ENCODE peak calls at places on chromosomes 16 and 17, in six cellular contexts. X, C, N, K, Q and M are unnamed samples.
A peak's percentile ranks its signal among the peaks of the same experiment; 100 is the strongest.

GRCh38 chr16:27427538-27427937 is 25.6 kb downstream of the IL21R start:
- DNase-seq in X (no peak), C (no peak), N (no peak), K (no peak), Q (no peak), M (no peak)

GRCh38 chr17:15263206-15263579 is 1.9 kb downstream of the PMP22 start:
- DNase-seq in X (peak; percentile 97), C (no peak), N (peak; percentile 88), K (no peak), Q (no peak), M (no peak)

GRCh38 chr17:81044764-81045589 is 10.0 kb downstream of the BAIAP2 start:
- DNase-seq in X (peak; percentile 79), C (no peak), N (peak; percentile 64), K (no peak), Q (no peak), M (no peak)

GRCh38 chr16:85829751-85830445 is 30.4 kb downstream of the COX4I1 start:
- DNase-seq in X (peak; percentile 47), C (no peak), N (no peak), K (no peak), Q (no peak), M (no peak)

GRCh38 chr16:87581867-87582220 is 20.5 kb upstream of the JPH3 start:
- DNase-seq in X (peak; percentile 95), C (no peak), N (peak; percentile 89), K (no peak), Q (no peak), M (peak; percentile 50)

GRCh38 chr17:28334176-28334575 is 1.1 kb downstream of the IFT20 start:
- DNase-seq in X (no peak), C (no peak), N (no peak), K (no peak), Q (no peak), M (no peak)

GRCh38 chr16:82738699-82739098 is 111.9 kb downstream of the CDH13 start:
- DNase-seq in X (no peak), C (no peak), N (no peak), K (no peak), Q (no peak), M (no peak)

GRCh38 chr16:89908236-89908635 is 10.4 kb upstream of the MC1R start:
- DNase-seq in X (no peak), C (no peak), N (no peak), K (no peak), Q (no peak), M (no peak)

GRCh38 chr17:56939869-56940484 is 20.9 kb downstream of the COIL start:
- DNase-seq in X (no peak), C (no peak), N (no peak), K (no peak), Q (no peak), M (no peak)

GRCh38 chr17:13702266-13702665 is 100.5 kb upstream of the HS3ST3A1 start:
- DNase-seq in X (no peak), C (no peak), N (no peak), K (no peak), Q (no peak), M (no peak)

GRCh38 chr17:20206068-20206467 is 196.9 kb downstream of the SPECC1 start:
- DNase-seq in X (no peak), C (no peak), N (no peak), K (no peak), Q (no peak), M (no peak)

GRCh38 chr16:87850009-87851006 is 19.0 kb downstream of the SLC7A5 start:
- DNase-seq in X (no peak), C (peak; percentile 72), N (peak; percentile 64), K (peak; percentile 59), Q (no peak), M (no peak)

GRCh38 chr16:66486199-66486772 is 59.2 kb downstream of the BEAN1 start:
- DNase-seq in X (no peak), C (no peak), N (peak; percentile 11), K (no peak), Q (no peak), M (no peak)

GRCh38 chr17:4170639-4171280 is 27.8 kb downstream of the CYB5D2 start:
- DNase-seq in X (no peak), C (no peak), N (no peak), K (no peak), Q (no peak), M (no peak)

GRCh38 chr16:65214196-65214595 is 92.3 kb upstream of the CDH11 start:
- DNase-seq in X (no peak), C (no peak), N (no peak), K (no peak), Q (no peak), M (no peak)

GRCh38 chr17:4950757-4951204 is at the start of gene ENO3:
- DNase-seq in X (no peak), C (no peak), N (peak; percentile 61), K (no peak), Q (no peak), M (no peak)

GRCh38 chr17:18185391-18185790 is 1.8 kb downstream of the ALKBH5 start:
- DNase-seq in X (no peak), C (no peak), N (no peak), K (no peak), Q (no peak), M (no peak)

GRCh38 chr16:19645557-19645981 is 72.5 kb downstream of the KNOP1 start:
- DNase-seq in X (peak; percentile 48), C (no peak), N (peak; percentile 54), K (no peak), Q (no peak), M (no peak)

GRCh38 chr16:85090873-85091521 is 21.3 kb downstream of the CIBAR2 start:
- DNase-seq in X (no peak), C (no peak), N (no peak), K (no peak), Q (no peak), M (no peak)

GRCh38 chr17:43714338-43715149 is 44.0 kb downstream of the SOST start:
- DNase-seq in X (peak; percentile 37), C (no peak), N (no peak), K (no peak), Q (no peak), M (peak; percentile 70)

GRCh38 chr17:40727447-40728231 is 24.1 kb upstream of the KRT24 start:
- DNase-seq in X (no peak), C (no peak), N (no peak), K (no peak), Q (no peak), M (no peak)

GRCh38 chr17:64354824-64355535 is 35.7 kb downstream of the PECAM1 start:
- DNase-seq in X (no peak), C (no peak), N (no peak), K (no peak), Q (peak; percentile 3), M (no peak)

GRCh38 chr16:75265911-75266701 is 14.7 kb upstream of the BCAR1 start:
- DNase-seq in X (peak; percentile 48), C (no peak), N (peak; percentile 88), K (no peak), Q (no peak), M (no peak)

DNA sequence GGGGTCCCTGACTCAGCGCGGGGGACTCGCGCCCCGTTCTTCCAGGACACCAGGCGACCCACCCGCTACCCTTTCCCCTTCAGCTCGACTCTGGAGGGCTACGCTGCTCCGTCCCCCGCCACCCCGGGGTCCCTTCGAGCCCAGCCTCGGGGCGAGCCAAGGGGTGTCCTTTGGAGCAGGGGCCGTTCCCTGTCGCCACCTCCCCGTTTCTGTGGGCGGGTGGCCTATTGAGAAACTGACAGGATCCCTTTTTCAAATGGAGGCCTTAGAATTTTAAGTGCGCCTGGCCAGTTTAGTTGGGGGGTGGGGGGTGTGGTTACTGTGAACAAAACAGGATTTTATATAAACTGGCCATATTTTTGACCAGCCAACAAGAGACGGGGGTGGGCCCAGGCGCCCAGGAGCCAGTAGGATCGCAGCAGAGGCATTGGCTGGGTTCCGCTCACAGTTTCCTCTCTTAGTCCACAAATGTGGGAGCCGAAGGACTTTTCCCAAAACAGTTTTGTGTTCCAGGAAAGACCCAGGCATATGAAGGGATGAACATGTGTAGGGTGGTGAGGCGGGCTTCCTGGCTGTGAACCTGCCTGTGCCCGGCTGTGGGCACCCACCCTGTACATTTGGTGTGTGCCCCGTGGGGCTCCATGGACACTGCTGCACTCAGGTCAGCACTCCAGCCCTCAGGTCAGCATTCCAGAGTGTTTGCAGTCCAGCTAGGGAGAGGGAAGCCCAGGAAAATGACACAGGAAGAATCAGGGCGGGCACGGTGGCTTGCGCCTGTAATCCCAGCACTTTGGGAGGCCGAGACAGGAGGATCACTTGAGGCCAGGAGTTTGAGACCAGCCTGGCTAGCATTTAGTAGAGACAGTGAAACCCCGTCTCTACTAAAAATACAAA is 722 bp upstream of the TIMP2 start:
- DNase-seq in X (peak; percentile 95), C (no peak), N (peak; percentile 87), K (no peak), Q (no peak), M (no peak)
- H3K27ac ChIP-seq in X (peak overlapping the region; percentile 98), C (no peak overlapping the region), N (peak overlapping the region; percentile 95), K (no peak overlapping the region), Q (no peak overlapping the region), M (no peak overlapping the region)

DNA sequence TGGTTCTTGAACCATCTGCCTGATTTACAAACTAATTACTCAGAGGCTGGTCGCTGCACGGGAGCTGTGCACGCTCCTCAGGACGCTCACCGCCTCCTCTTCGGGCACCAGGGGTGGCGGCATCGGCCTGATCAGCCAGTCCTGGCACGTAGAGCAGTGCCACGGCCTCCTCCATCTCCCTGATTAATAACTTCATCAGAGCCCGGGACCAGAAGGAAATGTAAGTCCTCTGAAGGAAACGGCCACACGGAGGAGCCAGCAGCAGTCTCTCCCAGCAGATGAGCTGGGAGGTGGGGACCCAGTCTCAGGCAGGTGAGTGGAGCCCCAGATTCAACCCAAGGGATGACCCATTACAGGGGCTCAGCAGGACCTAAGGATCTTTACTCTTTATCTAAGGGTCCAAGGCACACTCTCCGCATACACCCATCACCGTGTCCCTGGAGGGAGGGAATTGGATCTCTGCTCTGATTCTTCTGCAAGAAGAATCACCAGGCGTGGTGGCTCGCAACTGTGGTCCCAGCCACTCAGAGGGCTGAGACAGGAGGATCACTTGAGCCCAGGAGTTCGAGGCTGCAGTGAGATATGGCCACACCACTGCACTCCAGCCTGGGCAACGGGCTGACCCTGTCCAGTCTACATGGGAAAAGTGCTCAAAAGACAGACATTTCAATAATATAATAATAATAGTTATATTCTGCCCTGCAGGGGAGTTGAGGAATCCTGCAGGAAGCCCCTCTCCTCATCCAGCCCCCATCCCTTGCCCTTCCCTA is 366.5 kb downstream of the SEC14L1 start:
- DNase-seq in X (no peak), C (no peak), N (no peak), K (no peak), Q (no peak), M (no peak)
- H3K27ac ChIP-seq in X (no peak overlapping the region), C (no peak overlapping the region), N (no peak overlapping the region), K (no peak overlapping the region), Q (no peak overlapping the region), M (no peak overlapping the region)

GRCh38 chr17:69348441-69348840 is 21.5 kb upstream of the ABCA5 start:
- DNase-seq in X (no peak), C (no peak), N (no peak), K (no peak), Q (no peak), M (no peak)

GRCh38 chr17:69339937-69340336 is 13.0 kb upstream of the ABCA5 start:
- DNase-seq in X (no peak), C (no peak), N (no peak), K (no peak), Q (no peak), M (no peak)

GRCh38 chr17:69344939-69345338 is 18.0 kb upstream of the ABCA5 start:
- DNase-seq in X (no peak), C (no peak), N (no peak), K (no peak), Q (no peak), M (no peak)

GRCh38 chr17:69342896-69343644 is 16.1 kb upstream of the ABCA5 start:
- DNase-seq in X (no peak), C (no peak), N (no peak), K (no peak), Q (no peak), M (no peak)
- H3K27ac ChIP-seq in X (no peak overlapping the region), C (no peak overlapping the region), N (no peak overlapping the region), K (no peak overlapping the region), Q (no peak overlapping the region), M (no peak overlapping the region)

GRCh38 chr16:50819706-50820105 is 77.8 kb downstream of the CYLD start:
- DNase-seq in X (no peak), C (no peak), N (no peak), K (no peak), Q (no peak), M (no peak)
- H3K27ac ChIP-seq in X (no peak overlapping the region), C (no peak overlapping the region), N (no peak overlapping the region), K (no peak overlapping the region), Q (no peak overlapping the region), M (no peak overlapping the region)